ENCODE peak calls at places on chromosome 16, in ten cellular contexts. I is GM12865, Q is neural progenitor cell, A is colonic mucosa, W is fibroblast of mammary gland, P is cardiac fibroblast, E is fibroblast of pulmonary artery, K is HFF-Myc, H is SK-N-SH, R is fibroblast of the aortic adventitia. N is an unnamed sample.

GRCh38 chr16:83717814-83718213 is 90.0 kb upstream of the HSBP1 start:
- DNase-seq in I (no peak), Q (no peak), A (no peak), W (peak; percentile 25), P (peak; percentile 16), E (peak; percentile 58), K (peak; percentile 55), H (no peak), R (peak; percentile 15), N (peak; percentile 86)

GRCh38 chr16:27698266-27698665 is 148.3 kb downstream of the KATNIP start:
- DNase-seq in I (no peak), Q (peak; percentile 85), A (no peak), W (no peak), P (no peak), E (no peak), K (no peak), H (no peak), R (no peak), N (no peak)

GRCh38 chr16:35637683-35638082 is 2178.3 kb downstream of the TP53TG3F start:
- DNase-seq in I (no peak), Q (no peak), A (no peak), W (no peak), P (no peak), E (no peak), K (no peak), H (no peak), R (no peak), N (no peak)

GRCh38 chr16:22235839-22236745 is 30.0 kb downstream of the EEF2K start:
- DNase-seq in I (no peak), Q (no peak), A (peak; percentile 50), W (peak; percentile 35), P (peak; percentile 74), E (peak; percentile 52), K (no peak), H (no peak), R (peak; percentile 65), N (peak; percentile 31)

GRCh38 chr16:85514601-85515318 is 98.4 kb upstream of the GSE1 start:
- DNase-seq in I (no peak), Q (peak; percentile 73), A (peak; percentile 53), W (peak; percentile 93), P (peak; percentile 93), E (peak; percentile 90), K (peak; percentile 72), H (peak; percentile 84), R (peak; percentile 95), N (peak; percentile 96)

GRCh38 chr16:22050963-22051362 is 41.4 kb upstream of the VWA3A start:
- DNase-seq in I (no peak), Q (no peak), A (no peak), W (no peak), P (no peak), E (no peak), K (no peak), H (no peak), R (no peak), N (no peak)

GRCh38 chr16:19809693-19810092 is 75.0 kb downstream of the GPRC5B start:
- DNase-seq in I (no peak), Q (no peak), A (no peak), W (no peak), P (no peak), E (no peak), K (no peak), H (no peak), R (no peak), N (no peak)

GRCh38 chr16:78240459-78241222 is 141.2 kb downstream of the WWOX start:
- DNase-seq in I (no peak), Q (peak; percentile 37), A (no peak), W (no peak), P (no peak), E (no peak), K (no peak), H (no peak), R (no peak), N (no peak)

GRCh38 chr16:72552675-72553074 is 380.7 kb upstream of the PMFBP1 start:
- DNase-seq in I (no peak), Q (no peak), A (no peak), W (no peak), P (no peak), E (no peak), K (no peak), H (no peak), R (no peak), N (peak; percentile 51)

GRCh38 chr16:55115506-55115905 is 184.8 kb downstream of the IRX5 start:
- DNase-seq in I (no peak), Q (no peak), A (no peak), W (no peak), P (no peak), E (no peak), K (no peak), H (no peak), R (no peak), N (no peak)

GRCh38 chr16:31297496-31297895 is 37.7 kb downstream of the ITGAM start:
- DNase-seq in I (no peak), Q (no peak), A (no peak), W (no peak), P (no peak), E (no peak), K (no peak), H (no peak), R (no peak), N (no peak)

GRCh38 chr16:51994597-51994996 is 552.3 kb downstream of the TOX3 start:
- DNase-seq in I (no peak), Q (no peak), A (peak; percentile 61), W (peak; percentile 5), P (no peak), E (no peak), K (no peak), H (no peak), R (no peak), N (peak; percentile 5)

DNA sequence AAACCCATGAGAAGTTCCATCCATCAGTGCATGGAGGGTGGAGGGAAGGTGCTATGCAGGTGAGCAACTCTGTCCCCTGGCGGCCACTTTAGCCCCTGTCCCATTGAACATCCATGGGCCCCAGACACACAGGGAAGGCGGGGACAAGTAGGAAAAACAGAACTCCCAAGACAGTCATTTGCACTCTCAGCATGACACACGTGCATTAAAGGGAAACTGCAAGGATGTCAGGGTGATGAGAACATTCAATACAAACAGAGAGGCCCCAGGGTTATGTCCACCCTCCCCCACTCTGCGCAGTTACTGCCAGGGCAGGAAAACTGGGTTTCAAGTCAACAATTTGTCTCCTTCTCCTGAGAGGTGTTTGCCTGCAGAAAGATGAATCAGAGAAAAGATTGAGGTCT is 44.0 kb upstream of the AKTIP start:
- DNase-seq in I (peak; percentile 29), Q (peak; percentile 36), A (no peak), W (peak; percentile 12), P (peak; percentile 3), E (peak; percentile 23), K (no peak), H (no peak), R (no peak), N (no peak)
- TF ChIP-seq CTCF in I (peak; percentile 61), Q (peak; percentile 56), A (no peak), W (no peak), P (peak; percentile 40), E (peak; percentile 26), K (peak; percentile 11), H (peak; percentile 14), R (no peak), N (no peak)

GRCh38 chr16:86563489-86564345 is 2.9 kb upstream of the FOXC2 start:
- DNase-seq in I (peak; percentile 90), Q (peak; percentile 95), A (peak; percentile 91), W (peak; percentile 88), P (peak; percentile 93), E (peak; percentile 91), K (peak; percentile 79), H (peak; percentile 92), R (peak; percentile 93), N (peak; percentile 82)
- H3K4me3 ChIP-seq in I (no peak overlapping the region), Q (peak overlapping the region; percentile 33), A (no peak overlapping the region), W (peak overlapping the region; percentile 24), P (peak overlapping the region; percentile 42), E (peak overlapping the region; percentile 47), K (peak overlapping the region; percentile 16), H (peak overlapping the region; percentile 25), R (peak overlapping the region; percentile 62), N (peak overlapping the region; percentile 52)

GRCh38 chr16:2243031-2243528 is 6.8 kb downstream of the DNASE1L2 start:
- DNase-seq in I (no peak), Q (no peak), A (no peak), W (no peak), P (no peak), E (no peak), K (no peak), H (peak; percentile 56), R (no peak), N (no peak)

GRCh38 chr16:2244926-2245795 is 6.2 kb downstream of the ECI1 start:
- DNase-seq in I (no peak), Q (no peak), A (no peak), W (no peak), P (no peak), E (no peak), K (no peak), H (peak; percentile 25), R (no peak), N (no peak)

GRCh38 chr16:2242598-2242997 is 6.4 kb downstream of the DNASE1L2 start:
- DNase-seq in I (no peak), Q (no peak), A (no peak), W (no peak), P (no peak), E (no peak), K (no peak), H (peak; percentile 22), R (no peak), N (no peak)

GRCh38 chr16:2243781-2244180 is 7.5 kb downstream of the DNASE1L2 start:
- DNase-seq in I (no peak), Q (no peak), A (no peak), W (no peak), P (no peak), E (no peak), K (no peak), H (peak; percentile 23), R (no peak), N (no peak)

GRCh38 chr16:2244301-2244700 is 7.1 kb downstream of the ECI1 start:
- DNase-seq in I (no peak), Q (peak; percentile 22), A (no peak), W (no peak), P (no peak), E (no peak), K (no peak), H (peak; percentile 66), R (no peak), N (no peak)
- TF ChIP-seq CTCF in I (no peak), Q (peak; percentile 12), A (no peak), W (no peak), P (no peak), E (no peak), K (no peak), H (no peak), R (no peak), N (no peak)

GRCh38 chr16:53216798-53217197 is 162.0 kb downstream of the CHD9 start:
- DNase-seq in I (no peak), Q (no peak), A (no peak), W (no peak), P (no peak), E (no peak), K (no peak), H (no peak), R (no peak), N (no peak)

GRCh38 chr16:53220585-53220984 is 165.8 kb downstream of the CHD9 start:
- DNase-seq in I (peak; percentile 9), Q (peak; percentile 25), A (no peak), W (peak; percentile 44), P (peak; percentile 64), E (peak; percentile 60), K (no peak), H (peak; percentile 7), R (peak; percentile 55), N (peak; percentile 45)

GRCh38 chr16:53224932-53225533 is 170.2 kb downstream of the CHD9 start:
- DNase-seq in I (no peak), Q (no peak), A (no peak), W (peak; percentile 40), P (no peak), E (peak; percentile 19), K (no peak), H (no peak), R (no peak), N (peak; percentile 51)

GRCh38 chr16:53219795-53220194 is 165.0 kb downstream of the CHD9 start:
- DNase-seq in I (no peak), Q (no peak), A (no peak), W (peak; percentile 37), P (peak; percentile 54), E (peak; percentile 57), K (no peak), H (no peak), R (peak; percentile 52), N (no peak)
- H3K4me3 ChIP-seq in I (no peak overlapping the region), Q (no peak overlapping the region), A (no peak overlapping the region), W (no peak overlapping the region), P (no peak overlapping the region), E (no peak overlapping the region), K (no peak overlapping the region), H (no peak overlapping the region), R (no peak overlapping the region), N (no peak overlapping the region)